ENCODE peak calls at places on chromosomes 6 and 20, in eight cellular contexts. One of them, this sample, is unnamed.

GRCh38 chr20:11849270-11849920 is 68.3 kb upstream of the BTBD3 start:
- DNase-seq in GM12878: no peak
- DNase-seq in endodermal cell: no peak
- DNase-seq in H9: no peak
- DNase-seq in H1: no peak
- DNase-seq in heart left ventricle: no peak
- DNase-seq in OCI-LY7: no peak
- DNase-seq in lower lobe of right lung: no peak
- DNase-seq in this sample: no peak

GRCh38 chr6:40996591-40997247 is 42.3 kb downstream of the UNC5CL start:
- DNase-seq in GM12878: no peak
- DNase-seq in endodermal cell: peak
- DNase-seq in H9: peak
- DNase-seq in H1: no peak
- DNase-seq in heart left ventricle: no peak
- DNase-seq in OCI-LY7: no peak
- DNase-seq in lower lobe of right lung: no peak
- DNase-seq in this sample: no peak

GRCh38 chr6:26537846-26538571 is at the start of gene HMGN4:
- DNase-seq in GM12878: peak
- DNase-seq in endodermal cell: peak
- DNase-seq in H9: peak
- DNase-seq in H1: no peak
- DNase-seq in heart left ventricle: peak
- DNase-seq in OCI-LY7: peak
- DNase-seq in lower lobe of right lung: peak
- DNase-seq in this sample: peak

GRCh38 chr6:138594042-138594636 is 94.8 kb upstream of the NHSL1 start:
- DNase-seq in GM12878: no peak
- DNase-seq in endodermal cell: peak
- DNase-seq in H9: no peak
- DNase-seq in H1: no peak
- DNase-seq in heart left ventricle: no peak
- DNase-seq in OCI-LY7: no peak
- DNase-seq in lower lobe of right lung: no peak
- DNase-seq in this sample: no peak

GRCh38 chr20:19975436-19975799 is 41.7 kb upstream of the NAA20 start:
- DNase-seq in GM12878: no peak
- DNase-seq in endodermal cell: no peak
- DNase-seq in H9: no peak
- DNase-seq in H1: no peak
- DNase-seq in heart left ventricle: no peak
- DNase-seq in OCI-LY7: no peak
- DNase-seq in lower lobe of right lung: peak
- DNase-seq in this sample: no peak

GRCh38 chr6:52152692-52153091 is 33.5 kb upstream of the IL17A start:
- DNase-seq in GM12878: no peak
- DNase-seq in endodermal cell: peak
- DNase-seq in H9: no peak
- DNase-seq in H1: no peak
- DNase-seq in heart left ventricle: no peak
- DNase-seq in OCI-LY7: no peak
- DNase-seq in lower lobe of right lung: no peak
- DNase-seq in this sample: no peak

GRCh38 chr20:9886227-9886626 is 47.4 kb upstream of the PAK5 start:
- DNase-seq in GM12878: no peak
- DNase-seq in endodermal cell: no peak
- DNase-seq in H9: no peak
- DNase-seq in H1: no peak
- DNase-seq in heart left ventricle: no peak
- DNase-seq in OCI-LY7: no peak
- DNase-seq in lower lobe of right lung: no peak
- DNase-seq in this sample: no peak

GRCh38 chr6:143158113-143158581 is 97.5 kb downstream of the AIG1 start:
- DNase-seq in GM12878: no peak
- DNase-seq in endodermal cell: no peak
- DNase-seq in H9: no peak
- DNase-seq in H1: no peak
- DNase-seq in heart left ventricle: no peak
- DNase-seq in OCI-LY7: no peak
- DNase-seq in lower lobe of right lung: no peak
- DNase-seq in this sample: no peak

GRCh38 chr20:2289475-2289874 is 6.3 kb upstream of the TGM3 start:
- DNase-seq in GM12878: peak
- DNase-seq in endodermal cell: peak
- DNase-seq in H9: no peak
- DNase-seq in H1: no peak
- DNase-seq in heart left ventricle: no peak
- DNase-seq in OCI-LY7: no peak
- DNase-seq in lower lobe of right lung: no peak
- DNase-seq in this sample: peak

DNA sequence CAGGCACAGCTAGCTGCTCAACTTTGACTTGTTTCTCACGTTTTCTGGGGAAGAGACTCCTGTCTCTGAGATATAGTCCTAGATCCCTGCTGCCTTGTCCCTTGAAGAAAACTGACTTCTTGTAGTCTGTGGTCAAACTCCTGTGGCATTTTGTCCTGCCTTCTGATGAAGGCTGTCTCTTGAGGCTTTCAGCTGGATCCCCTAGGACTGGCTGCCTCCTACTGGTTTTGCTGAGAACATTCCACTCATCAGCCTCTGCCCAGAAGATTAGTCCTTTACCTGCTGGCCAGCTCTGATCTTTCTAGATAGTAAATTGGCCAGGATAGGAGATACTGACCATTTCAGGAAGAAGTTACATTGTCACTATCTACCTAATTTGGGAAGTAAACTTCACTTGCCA is 71.9 kb upstream of the CNR1 start:
- DNase-seq in GM12878: peak
- DNase-seq in endodermal cell: peak
- DNase-seq in H9: peak
- DNase-seq in H1: peak
- DNase-seq in heart left ventricle: no peak
- DNase-seq in OCI-LY7: peak
- DNase-seq in lower lobe of right lung: no peak
- DNase-seq in this sample: no peak
- TF ChIP-seq CTCF in GM12878: peak
- TF ChIP-seq CTCF in endodermal cell: peak
- TF ChIP-seq CTCF in H9: peak
- TF ChIP-seq CTCF in H1: peak
- TF ChIP-seq CTCF in heart left ventricle: no peak
- TF ChIP-seq CTCF in OCI-LY7: peak
- TF ChIP-seq CTCF in lower lobe of right lung: peak
- TF ChIP-seq CTCF in this sample: peak

GRCh38 chr6:2518029-2518428 is 232.7 kb downstream of the MYLK4 start:
- DNase-seq in GM12878: no peak
- DNase-seq in endodermal cell: no peak
- DNase-seq in H9: no peak
- DNase-seq in H1: no peak
- DNase-seq in heart left ventricle: no peak
- DNase-seq in OCI-LY7: no peak
- DNase-seq in lower lobe of right lung: no peak
- DNase-seq in this sample: no peak

GRCh38 chr6:2524090-2524489 is 226.6 kb downstream of the MYLK4 start:
- DNase-seq in GM12878: no peak
- DNase-seq in endodermal cell: peak
- DNase-seq in H9: no peak
- DNase-seq in H1: no peak
- DNase-seq in heart left ventricle: no peak
- DNase-seq in OCI-LY7: peak
- DNase-seq in lower lobe of right lung: no peak
- DNase-seq in this sample: no peak

GRCh38 chr6:2522521-2522920 is 228.2 kb downstream of the MYLK4 start:
- DNase-seq in GM12878: no peak
- DNase-seq in endodermal cell: no peak
- DNase-seq in H9: no peak
- DNase-seq in H1: no peak
- DNase-seq in heart left ventricle: no peak
- DNase-seq in OCI-LY7: no peak
- DNase-seq in lower lobe of right lung: no peak
- DNase-seq in this sample: no peak

GRCh38 chr6:2526766-2527165 is 224.0 kb downstream of the MYLK4 start:
- DNase-seq in GM12878: no peak
- DNase-seq in endodermal cell: no peak
- DNase-seq in H9: no peak
- DNase-seq in H1: no peak
- DNase-seq in heart left ventricle: no peak
- DNase-seq in OCI-LY7: no peak
- DNase-seq in lower lobe of right lung: no peak
- DNase-seq in this sample: no peak

DNA sequence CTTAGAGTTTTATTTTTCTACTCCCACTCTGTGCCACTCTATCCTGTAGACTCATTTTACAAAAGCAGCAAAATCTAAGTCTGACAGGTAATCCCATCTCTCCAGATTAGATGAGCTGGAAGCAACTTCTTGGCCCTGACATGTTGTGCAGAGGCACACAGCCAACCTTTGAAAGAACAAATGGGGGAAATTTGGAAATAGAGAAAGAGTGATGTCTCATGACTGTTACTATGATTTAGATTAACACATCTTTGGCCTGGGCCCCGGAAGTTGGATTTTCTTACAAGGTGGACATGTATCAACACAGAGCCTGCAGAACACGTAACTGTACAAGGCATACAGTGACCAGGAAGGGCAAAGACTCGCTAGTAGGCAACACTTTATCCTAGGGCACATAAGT is 227.7 kb downstream of the MYLK4 start:
- DNase-seq in GM12878: no peak
- DNase-seq in endodermal cell: no peak
- DNase-seq in H9: no peak
- DNase-seq in H1: no peak
- DNase-seq in heart left ventricle: no peak
- DNase-seq in OCI-LY7: no peak
- DNase-seq in lower lobe of right lung: no peak
- DNase-seq in this sample: no peak
- H3K27ac ChIP-seq in GM12878: no peak
- H3K27ac ChIP-seq in endodermal cell: no peak
- H3K27ac ChIP-seq in H9: no peak
- H3K27ac ChIP-seq in H1: no peak
- H3K27ac ChIP-seq in heart left ventricle: no peak
- H3K27ac ChIP-seq in OCI-LY7: no peak
- H3K27ac ChIP-seq in lower lobe of right lung: no peak
- H3K27ac ChIP-seq in this sample: no peak

DNA sequence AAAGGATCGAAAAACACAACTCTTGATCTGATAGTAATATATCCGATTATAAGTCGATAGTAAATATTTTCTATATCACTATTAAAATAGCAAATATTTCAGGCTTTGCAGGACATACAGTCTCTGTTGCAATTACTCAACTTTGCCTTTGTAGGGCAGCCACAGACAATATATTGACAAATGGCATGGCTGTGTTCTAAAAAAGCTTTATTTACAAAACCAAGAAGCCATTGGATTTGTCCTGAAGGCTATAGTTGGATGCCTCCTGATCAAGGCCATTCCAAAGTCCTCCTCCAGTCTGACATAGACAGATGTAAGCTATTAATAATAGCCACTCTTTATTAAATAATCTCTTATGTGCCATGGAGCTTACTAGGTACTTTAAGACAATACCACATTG is 5.9 kb downstream of the OCSTAMP start:
- DNase-seq in GM12878: no peak
- DNase-seq in endodermal cell: no peak
- DNase-seq in H9: no peak
- DNase-seq in H1: no peak
- DNase-seq in heart left ventricle: no peak
- DNase-seq in OCI-LY7: no peak
- DNase-seq in lower lobe of right lung: no peak
- DNase-seq in this sample: no peak
- TF ChIP-seq CTCF in GM12878: peak
- TF ChIP-seq CTCF in endodermal cell: no peak
- TF ChIP-seq CTCF in H9: peak
- TF ChIP-seq CTCF in H1: peak
- TF ChIP-seq CTCF in heart left ventricle: peak
- TF ChIP-seq CTCF in OCI-LY7: peak
- TF ChIP-seq CTCF in lower lobe of right lung: no peak
- TF ChIP-seq CTCF in this sample: no peak

GRCh38 chr6:16725145-16725864 is 36.0 kb downstream of the ATXN1 start:
- DNase-seq in GM12878: no peak
- DNase-seq in endodermal cell: no peak
- DNase-seq in H9: no peak
- DNase-seq in H1: no peak
- DNase-seq in heart left ventricle: no peak
- DNase-seq in OCI-LY7: no peak
- DNase-seq in lower lobe of right lung: no peak
- DNase-seq in this sample: no peak
- H3K27ac ChIP-seq in GM12878: no peak
- H3K27ac ChIP-seq in endodermal cell: no peak
- H3K27ac ChIP-seq in H9: no peak
- H3K27ac ChIP-seq in H1: no peak
- H3K27ac ChIP-seq in heart left ventricle: no peak
- H3K27ac ChIP-seq in OCI-LY7: no peak
- H3K27ac ChIP-seq in lower lobe of right lung: peak
- H3K27ac ChIP-seq in this sample: peak

DNA sequence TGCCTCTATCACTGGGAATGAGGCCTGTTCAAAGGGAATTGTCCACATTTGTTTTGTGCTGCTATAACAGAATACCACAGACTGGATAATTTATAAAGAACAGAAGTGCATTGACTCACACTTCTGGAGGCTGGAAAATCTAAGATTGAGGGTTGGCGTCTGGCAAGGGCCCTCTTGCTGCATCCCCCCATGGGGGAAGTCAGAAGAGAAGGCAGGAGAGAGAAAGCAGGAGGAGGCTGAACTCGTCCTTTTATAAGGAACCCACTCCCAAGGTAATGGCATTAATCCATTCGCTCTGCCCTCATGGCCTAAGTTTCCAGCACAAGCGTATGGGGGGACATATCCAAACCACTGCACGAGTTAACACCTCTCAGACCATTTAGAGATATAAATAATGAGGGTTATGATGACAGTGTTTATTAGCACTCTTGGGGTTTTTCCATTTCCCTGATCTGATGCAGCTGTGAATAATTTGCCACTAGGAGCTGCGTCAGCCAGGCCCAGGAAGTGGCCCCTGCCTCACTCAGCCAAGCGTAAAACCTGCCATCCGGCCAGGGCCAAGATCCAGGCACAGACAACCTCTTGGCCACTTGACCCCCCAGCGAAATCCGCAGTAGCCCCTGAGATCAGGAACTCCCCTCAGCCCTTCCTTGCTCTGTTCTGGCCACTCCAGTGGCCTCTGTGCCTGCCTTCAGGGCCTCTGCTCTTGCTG is 14.2 kb upstream of the SLCO4A1 start:
- DNase-seq in GM12878: no peak
- DNase-seq in endodermal cell: no peak
- DNase-seq in H9: no peak
- DNase-seq in H1: no peak
- DNase-seq in heart left ventricle: peak
- DNase-seq in OCI-LY7: peak
- DNase-seq in lower lobe of right lung: no peak
- DNase-seq in this sample: no peak
- TF ChIP-seq CTCF in GM12878: no peak
- TF ChIP-seq CTCF in endodermal cell: no peak
- TF ChIP-seq CTCF in H9: no peak
- TF ChIP-seq CTCF in H1: no peak
- TF ChIP-seq CTCF in heart left ventricle: no peak
- TF ChIP-seq CTCF in OCI-LY7: no peak
- TF ChIP-seq CTCF in lower lobe of right lung: no peak
- TF ChIP-seq CTCF in this sample: no peak

GRCh38 chr6:151269318-151269995 is 29.7 kb downstream of the AKAP12 start:
- DNase-seq in GM12878: no peak
- DNase-seq in endodermal cell: no peak
- DNase-seq in H9: no peak
- DNase-seq in H1: no peak
- DNase-seq in heart left ventricle: no peak
- DNase-seq in OCI-LY7: no peak
- DNase-seq in lower lobe of right lung: no peak
- DNase-seq in this sample: no peak
- H3K27ac ChIP-seq in GM12878: no peak
- H3K27ac ChIP-seq in endodermal cell: no peak
- H3K27ac ChIP-seq in H9: no peak
- H3K27ac ChIP-seq in H1: no peak
- H3K27ac ChIP-seq in heart left ventricle: peak
- H3K27ac ChIP-seq in OCI-LY7: no peak
- H3K27ac ChIP-seq in lower lobe of right lung: no peak
- H3K27ac ChIP-seq in this sample: no peak

This sample was measured in tibial artery.